ENCODE peak calls at places on chromosomes 2 and 18, in five cellular contexts. X, T, N, B and S are unnamed samples.
A peak's percentile ranks its signal among the peaks of the same experiment; 100 is the strongest.

GRCh38 chr2:160085662-160086061 is 23.2 kb upstream of the PLA2R1 start:
- DNase-seq in X (peak; percentile 21), T (no peak), N (peak; percentile 35), B (no peak), S (no peak)

GRCh38 chr2:11473604-11474440 is 7.9 kb upstream of the E2F6 start:
- DNase-seq in X (no peak), T (no peak), N (no peak), B (no peak), S (no peak)

GRCh38 chr2:118014492-118014824 is 588 bp upstream of the CCDC93 start:
- DNase-seq in X (no peak), T (no peak), N (no peak), B (no peak), S (peak; percentile 63)

GRCh38 chr2:238726670-238727584 is 121.0 kb upstream of the TWIST2 start:
- DNase-seq in X (no peak), T (no peak), N (no peak), B (no peak), S (no peak)

GRCh38 chr2:47645246-47645645 is 137.7 kb upstream of the MSH6 start:
- DNase-seq in X (no peak), T (no peak), N (no peak), B (no peak), S (no peak)

GRCh38 chr2:201852878-201853415 is 46.6 kb downstream of the CDK15 start:
- DNase-seq in X (peak; percentile 22), T (peak; percentile 13), N (no peak), B (no peak), S (no peak)

GRCh38 chr18:3803350-3803749 is 353.4 kb downstream of the TGIF1 start:
- DNase-seq in X (no peak), T (no peak), N (no peak), B (no peak), S (no peak)

GRCh38 chr2:164252568-164253287 is 368.6 kb downstream of the GRB14 start:
- DNase-seq in X (no peak), T (no peak), N (no peak), B (no peak), S (no peak)

GRCh38 chr2:226903179-226903578 is 67.3 kb downstream of the RHBDD1 start:
- DNase-seq in X (peak; percentile 18), T (no peak), N (no peak), B (no peak), S (no peak)

GRCh38 chr2:135637456-135638087 is 104.1 kb upstream of the UBXN4 start:
- DNase-seq in X (no peak), T (no peak), N (no peak), B (no peak), S (no peak)

GRCh38 chr2:184692137-184692734 is 93.9 kb downstream of the ZNF804A start:
- DNase-seq in X (no peak), T (no peak), N (no peak), B (no peak), S (peak; percentile 55)

GRCh38 chr2:45938649-45939511 is 287.4 kb downstream of the PRKCE start:
- DNase-seq in X (peak; percentile 99), T (peak; percentile 78), N (no peak), B (no peak), S (no peak)

GRCh38 chr18:47944972-47945843 is 14.7 kb upstream of the SMAD2 start:
- DNase-seq in X (peak; percentile 32), T (peak; percentile 2), N (no peak), B (no peak), S (no peak)

GRCh38 chr2:88416016-88416663 is 36.4 kb downstream of the FOXI3 start:
- DNase-seq in X (no peak), T (no peak), N (no peak), B (peak; percentile 64), S (no peak)

GRCh38 chr2:228126401-228126800 is 55.1 kb downstream of the SPHKAP start:
- DNase-seq in X (no peak), T (no peak), N (no peak), B (no peak), S (no peak)

GRCh38 chr18:36015629-36016028 is 43.1 kb downstream of the RMP24 start:
- DNase-seq in X (no peak), T (no peak), N (no peak), B (no peak), S (no peak)

GRCh38 chr2:115077594-115077993 is 635.2 kb downstream of the DPP10 start:
- DNase-seq in X (no peak), T (no peak), N (no peak), B (no peak), S (no peak)

GRCh38 chr18:55997156-55997561 is 409.2 kb upstream of the TCF4 start:
- DNase-seq in X (no peak), T (no peak), N (no peak), B (no peak), S (no peak)

GRCh38 chr2:1692342-1692741 is 52.0 kb downstream of the PXDN start:
- DNase-seq in X (no peak), T (no peak), N (no peak), B (no peak), S (no peak)

GRCh38 chr18:74530584-74530862 is 3.8 kb upstream of the CNDP1 start:
- DNase-seq in X (no peak), T (no peak), N (no peak), B (no peak), S (no peak)

GRCh38 chr2:50086450-50086849 is 932.1 kb upstream of the FSHR start:
- DNase-seq in X (no peak), T (no peak), N (no peak), B (no peak), S (no peak)

GRCh38 chr2:25981596-25982272 is 563 bp downstream of the KIF3C start:
- DNase-seq in X (no peak), T (no peak), N (peak; percentile 67), B (peak; percentile 54), S (peak; percentile 82)

GRCh38 chr2:174003635-174004310 is 38.6 kb upstream of the SP3 start:
- DNase-seq in X (no peak), T (peak; percentile 64), N (no peak), B (no peak), S (no peak)

GRCh38 chr2:62569907-62570793 is 64.2 kb upstream of the TMEM17 start:
- DNase-seq in X (peak; percentile 99), T (peak; percentile 100), N (no peak), B (peak; percentile 70), S (no peak)

GRCh38 chr2:218745559-218746469 is 35.2 kb downstream of the TTLL4 start:
- DNase-seq in X (no peak), T (peak; percentile 99), N (no peak), B (no peak), S (no peak)

GRCh38 chr2:96108578-96109561 is 7.5 kb downstream of the ADRA2B start:
- DNase-seq in X (no peak), T (no peak), N (no peak), B (no peak), S (no peak)

GRCh38 chr2:125643585-125643984 is 1012.4 kb upstream of the GYPC start:
- DNase-seq in X (no peak), T (no peak), N (no peak), B (no peak), S (no peak)

GRCh38 chr2:112483047-112483473 is 1.1 kb downstream of the TTL start:
- DNase-seq in X (peak; percentile 77), T (peak; percentile 76), N (peak; percentile 56), B (no peak), S (peak; percentile 80)

GRCh38 chr2:10327896-10328666 is 25.4 kb downstream of the HPCAL1 start:
- DNase-seq in X (no peak), T (no peak), N (no peak), B (no peak), S (no peak)

GRCh38 chr2:19949071-19949470 is 40.8 kb downstream of the WDR35 start:
- DNase-seq in X (no peak), T (no peak), N (no peak), B (no peak), S (no peak)

GRCh38 chr2:45173513-45173912 is 164.3 kb upstream of the SIX2 start:
- DNase-seq in X (peak; percentile 84), T (no peak), N (no peak), B (peak; percentile 10), S (no peak)

GRCh38 chr2:63048367-63049171 is 2.1 kb upstream of the OTX1 start:
- DNase-seq in X (no peak), T (no peak), N (no peak), B (peak; percentile 81), S (peak; percentile 63)

GRCh38 chr2:216855614-216856013 is 4.2 kb downstream of the TNP1 start:
- DNase-seq in X (no peak), T (no peak), N (no peak), B (no peak), S (no peak)

GRCh38 chr2:48600204-48600813 is 17.3 kb upstream of the GTF2A1L start:
- DNase-seq in X (peak; percentile 46), T (peak; percentile 42), N (peak; percentile 32), B (no peak), S (peak; percentile 32)

GRCh38 chr2:70679244-70679643 is 88.8 kb downstream of the ADD2 start:
- DNase-seq in X (no peak), T (no peak), N (no peak), B (no peak), S (no peak)
- TF ChIP-seq RFX5 in X (no peak), T (no peak), N (no peak), B (no peak), S (no peak)

GRCh38 chr2:128363991-128364390 is 45.3 kb upstream of the HS6ST1 start:
- DNase-seq in X (no peak), T (no peak), N (no peak), B (no peak), S (peak; percentile 64)
- TF ChIP-seq EP300 in X (no peak), T (no peak), N (no peak), B (no peak), S (no peak)

GRCh38 chr18:6629635-6630140 is 99.8 kb upstream of the ARHGAP28 start:
- DNase-seq in X (peak; percentile 2), T (no peak), N (no peak), B (no peak), S (no peak)
- TF ChIP-seq RFX5 in X (no peak), T (no peak), N (no peak), B (no peak), S (no peak)

DNA sequence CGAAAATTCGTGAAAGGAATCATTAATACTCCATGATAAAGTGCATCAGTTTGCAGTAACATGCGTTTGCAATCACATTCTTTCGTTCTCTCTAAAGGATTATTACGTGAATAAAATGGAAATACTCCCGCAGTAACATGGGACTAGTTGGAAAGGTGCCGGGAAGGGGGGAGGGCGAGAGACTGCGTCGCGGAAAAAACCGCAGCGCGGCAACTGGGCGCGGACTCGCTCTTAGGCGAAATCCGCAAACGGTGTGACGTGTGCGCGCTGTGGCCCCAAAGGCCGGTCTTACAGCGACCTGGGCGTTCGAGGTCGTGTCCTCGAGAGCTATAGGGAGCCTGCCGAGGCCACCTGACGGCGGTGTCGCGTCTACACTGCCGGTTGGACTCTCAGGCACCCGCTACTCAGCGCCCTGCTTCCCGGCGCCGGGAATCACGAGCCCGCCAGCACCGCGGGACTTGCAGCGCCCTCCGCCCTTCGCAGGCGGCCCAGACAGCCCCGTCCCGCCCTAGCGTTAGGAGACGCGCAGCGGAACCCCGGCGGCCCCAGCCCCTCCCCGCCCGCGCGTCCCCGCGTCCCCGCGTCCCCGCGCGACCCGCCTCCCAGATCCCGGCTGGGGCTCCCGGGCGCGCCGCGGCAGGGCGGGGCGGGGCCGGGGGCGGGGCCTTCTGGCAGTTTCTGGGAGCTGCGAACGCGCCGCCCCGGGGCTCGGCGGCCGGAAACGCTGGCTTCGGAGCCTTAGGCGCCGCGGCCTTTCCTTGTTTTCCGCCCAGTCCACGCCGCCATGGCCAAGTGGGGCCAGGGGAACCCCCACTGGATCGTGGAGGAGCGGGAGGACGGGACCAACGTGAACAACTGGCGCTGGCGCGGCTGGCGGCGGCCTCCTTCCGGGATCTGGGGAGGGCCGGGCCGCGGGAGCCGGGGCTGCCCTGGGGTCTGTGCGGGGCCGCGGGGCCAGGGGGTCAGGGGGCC is 15.1 kb downstream of the C2orf74 start:
- DNase-seq in X (peak; percentile 97), T (peak; percentile 94), N (peak; percentile 97), B (peak; percentile 93), S (peak; percentile 100)
- TF ChIP-seq EP300 in X (no peak), T (peak; percentile 78), N (peak; percentile 1), B (no peak), S (no peak)